ENCODE peak calls at places on chromosomes 12 and 14, in ten cellular contexts. X is choroid plexus epithelial cell; M is NCI-H2081 treated with DMSO at 0.1 percent for 48 hours; E is brain microvascular endothelial cell; G is T-cell; W is ACHN; Y is CD8-positive, alpha-beta memory T cell; F is NCI-H1694; H is BJ; S is LoVo. Q is an unnamed sample.

GRCh38 chr12:117072106-117072505 is 27.1 kb downstream of the TESC start:
- DNase-seq in F (no peak), S (no peak), Y (no peak), E (no peak), H (no peak), M (no peak), X (no peak), W (no peak), G (no peak), Q (no peak)

GRCh38 chr14:22836301-22837058 is at the start of gene MMP14:
- DNase-seq in G (no peak), F (no peak), X (peak; percentile 94), M (no peak), W (peak; percentile 72), E (peak; percentile 72), H (peak; percentile 81), S (peak; percentile 32), Y (no peak), Q (no peak)

GRCh38 chr14:54789166-54789565 is 113.5 kb downstream of the GCH1 start:
- DNase-seq in G (no peak), Y (no peak), W (no peak), M (no peak), S (no peak), E (no peak), H (no peak), F (no peak), X (no peak), Q (no peak)

GRCh38 chr12:67415473-67415872 is 146.3 kb downstream of the CAND1 start:
- DNase-seq in S (no peak), E (peak; percentile 62), F (peak; percentile 70), G (no peak), W (peak; percentile 59), Y (no peak), H (no peak), M (peak; percentile 44), X (peak; percentile 79), Q (no peak)

GRCh38 chr12:92438641-92439396 is 264.0 kb upstream of the PLEKHG7 start:
- DNase-seq in M (no peak), X (no peak), F (no peak), W (no peak), H (no peak), E (no peak), S (no peak), G (no peak), Y (no peak), Q (no peak)

GRCh38 chr12:70722584-70723343 is 85.5 kb upstream of the PTPRB start:
- DNase-seq in H (no peak), W (no peak), X (peak; percentile 61), Y (no peak), G (no peak), E (peak; percentile 9), M (no peak), F (no peak), S (no peak), Q (no peak)

GRCh38 chr14:101492716-101493115 is 68.6 kb upstream of the DIO3 start:
- DNase-seq in F (no peak), H (no peak), W (no peak), S (no peak), G (no peak), M (no peak), Y (no peak), X (no peak), E (no peak), Q (no peak)

GRCh38 chr14:49966304-49966809 is 73.5 kb downstream of the ARF6 start:
- DNase-seq in X (no peak), F (no peak), H (no peak), Y (no peak), E (no peak), G (no peak), W (peak; percentile 90), M (no peak), S (peak; percentile 86), Q (no peak)

GRCh38 chr12:72075891-72076557 is 137.4 kb downstream of the TPH2 start:
- DNase-seq in E (no peak), F (no peak), G (no peak), X (no peak), S (no peak), H (no peak), M (no peak), Y (no peak), W (no peak), Q (peak; percentile 48)

GRCh38 chr12:39620664-39621658 is 1.4 kb upstream of the ABCD2 start:
- DNase-seq in H (no peak), F (no peak), E (no peak), X (no peak), M (no peak), Y (peak; percentile 23), W (peak; percentile 22), G (peak; percentile 12), S (no peak), Q (no peak)

GRCh38 chr12:70754330-70754741 is 117.1 kb upstream of the PTPRB start:
- DNase-seq in E (no peak), W (no peak), F (no peak), G (no peak), Y (no peak), S (peak; percentile 56), M (no peak), H (no peak), X (no peak), Q (no peak)

GRCh38 chr12:109255377-109255776 is 53.7 kb downstream of the FOXN4 start:
- DNase-seq in W (peak; percentile 27), Y (no peak), X (peak; percentile 65), M (no peak), F (no peak), S (no peak), E (peak; percentile 31), H (no peak), G (no peak), Q (no peak)

GRCh38 chr12:15364221-15365170 is 42.2 kb downstream of the PTPRO start:
- DNase-seq in M (peak; percentile 58), S (no peak), H (no peak), F (no peak), E (no peak), Y (no peak), W (no peak), G (no peak), X (no peak), Q (no peak)

GRCh38 chr12:126668961-126669360 is 1598.0 kb upstream of the TMEM132C start:
- DNase-seq in F (no peak), W (no peak), Y (no peak), H (peak; percentile 65), X (peak; percentile 12), G (no peak), M (no peak), S (no peak), E (peak; percentile 29), Q (no peak)

GRCh38 chr12:46459111-46459510 is 86.5 kb upstream of the SLC38A2 start:
- DNase-seq in H (no peak), G (no peak), E (peak; percentile 94), Y (no peak), W (no peak), X (peak; percentile 82), S (no peak), M (no peak), F (no peak), Q (no peak)

GRCh38 chr14:32711103-32711680 is 227.5 kb upstream of the NPAS3 start:
- DNase-seq in Y (no peak), E (peak; percentile 63), S (peak; percentile 26), W (peak; percentile 48), X (peak; percentile 75), H (no peak), M (no peak), F (peak; percentile 65), G (no peak), Q (peak; percentile 38)

GRCh38 chr14:53273671-53274072 is 120.5 kb upstream of the DDHD1 start:
- DNase-seq in H (no peak), M (no peak), X (peak; percentile 37), Y (no peak), E (no peak), W (no peak), G (no peak), S (no peak), F (no peak), Q (no peak)

GRCh38 chr12:40292788-40293429 is 68.1 kb downstream of the LRRK2 start:
- DNase-seq in S (no peak), E (no peak), X (no peak), W (no peak), F (no peak), H (no peak), Y (no peak), G (no peak), M (no peak), Q (no peak)

GRCh38 chr12:65834146-65834935 is 10.1 kb downstream of the HMGA2 start:
- DNase-seq in F (no peak), X (no peak), M (no peak), Y (no peak), H (no peak), S (no peak), W (no peak), E (no peak), G (no peak), Q (no peak)

GRCh38 chr12:11839093-11839641 is 189.7 kb downstream of the ETV6 start:
- DNase-seq in M (no peak), H (no peak), W (no peak), E (peak; percentile 33), Y (no peak), G (no peak), S (peak; percentile 86), F (no peak), X (peak; percentile 49), Q (no peak)

GRCh38 chr12:120677765-120678473 is 9.0 kb upstream of the MLEC start:
- DNase-seq in Y (no peak), M (no peak), S (peak; percentile 86), W (peak; percentile 33), E (peak; percentile 32), H (no peak), X (peak; percentile 18), F (no peak), G (no peak), Q (no peak)

GRCh38 chr14:104992501-104992900 is 6.9 kb downstream of the CLBA1 start:
- DNase-seq in G (no peak), F (no peak), M (no peak), W (no peak), Y (no peak), E (no peak), S (no peak), H (no peak), X (no peak), Q (no peak)